ENCODE peak calls at places on chromosomes 13 and 19, in four cellular contexts. I is stimulated activated effector memory CD8-positive, alpha-beta T cell treated with anti-CD3 and anti-CD28 coated beads, Interleukin-12 subunit alpha, Interleukin-12 subunit beta, amount 100 ng/mL, for 72 hours; Q is Peyer's patch; R is NCI-H446 treated with DMSO at 0.1 percent for 48 hours. G is an unnamed sample.

GRCh38 chr13:109481046-109481445 is 305.3 kb downstream of the IRS2 start:
- DNase-seq in Q (no peak), R (no peak), I (no peak), G (no peak)

GRCh38 chr13:110869805-110870706 is 44.8 kb downstream of the ANKRD10 start:
- DNase-seq in Q (peak), R (no peak), I (no peak), G (no peak)

GRCh38 chr13:109610517-109610916 is 175.9 kb downstream of the IRS2 start:
- DNase-seq in R (no peak), Q (peak), I (peak), G (no peak)

GRCh38 chr13:77751513-77752456 is 54.3 kb downstream of the SLAIN1 start:
- DNase-seq in I (peak), R (no peak), Q (peak), G (no peak)

GRCh38 chr19:5287066-5287465 is 53.5 kb downstream of the PTPRS start:
- DNase-seq in I (no peak), Q (no peak), R (no peak), G (no peak)

GRCh38 chr19:18848860-18849661 is 17.3 kb downstream of the UPF1 start:
- DNase-seq in Q (peak), I (no peak), R (no peak), G (no peak)

GRCh38 chr13:107222619-107223018 is 654.7 kb upstream of the ARGLU1 start:
- DNase-seq in Q (no peak), I (no peak), R (no peak), G (no peak)

GRCh38 chr19:35112995-35113693 is 2.5 kb upstream of the FXYD3 start:
- DNase-seq in I (no peak), R (no peak), Q (no peak), G (no peak)

GRCh38 chr19:677601-678380 is 1.6 kb downstream of the FSTL3 start:
- DNase-seq in I (no peak), R (no peak), Q (no peak), G (no peak)

GRCh38 chr13:30920162-30920561 is 12.3 kb upstream of the TEX26 start:
- DNase-seq in R (no peak), Q (no peak), I (no peak), G (no peak)

GRCh38 chr13:36601186-36601585 is 72.6 kb upstream of the SERTM1 start:
- DNase-seq in I (no peak), Q (no peak), R (no peak), G (no peak)

GRCh38 chr19:17863520-17864182 is 3.9 kb downstream of the RPL18A start:
- DNase-seq in Q (no peak), I (no peak), R (no peak), G (no peak)

GRCh38 chr13:27830010-27830409 is 37.7 kb downstream of the GSX1 start:
- DNase-seq in I (peak), R (no peak), Q (peak), G (no peak)

GRCh38 chr13:95644611-95645052 is at the start of gene DZIP1:
- DNase-seq in Q (peak), I (no peak), R (peak), G (peak)

GRCh38 chr19:29383696-29384095 is 142.1 kb upstream of the VSTM2B start:
- DNase-seq in I (no peak), Q (peak), R (no peak), G (no peak)

GRCh38 chr13:110108348-110109139 is 198.4 kb downstream of the COL4A1 start:
- DNase-seq in Q (peak), I (no peak), R (no peak), G (no peak)

G was measured in iPS DF 19.7.